ENCODE peak calls at places on chromosomes 5 and 9, in five cellular contexts. M is A549, X is H1, V is HepG2, Z is WTC11. F is an unnamed sample.

GRCh38 chr5:62077387-62077786 is 228.6 kb upstream of the KIF2A start:
- DNase-seq in M (no peak), V (no peak), X (no peak), Z (no peak), F (no peak)

GRCh38 chr9:16318516-16319060 is 551.9 kb downstream of the BNC2 start:
- DNase-seq in Z (no peak), V (no peak), M (no peak), X (no peak), F (no peak)

GRCh38 chr5:127820910-127821553 is 117.8 kb downstream of the CCDC192 start:
- DNase-seq in M (peak; percentile 43), V (peak; percentile 10), Z (no peak), X (no peak), F (peak; percentile 20)

GRCh38 chr9:34370970-34371880 is 5.5 kb downstream of the MYORG start:
- DNase-seq in M (no peak), X (no peak), Z (no peak), V (no peak), F (no peak)

GRCh38 chr9:94560237-94560636 is 5.4 kb downstream of the PCAT7 start:
- DNase-seq in V (no peak), X (no peak), M (no peak), Z (no peak), F (no peak)

GRCh38 chr9:136761545-136761981 is 2.8 kb downstream of the LCN15 start:
- DNase-seq in X (no peak), M (no peak), V (no peak), Z (no peak), F (no peak)

GRCh38 chr5:56142620-56143431 is 90.3 kb downstream of the ANKRD55 start:
- DNase-seq in V (no peak), Z (no peak), M (no peak), X (no peak), F (no peak)

GRCh38 chr5:56054651-56055050 is 59.9 kb upstream of the IL6ST start:
- DNase-seq in X (no peak), M (no peak), Z (no peak), V (no peak), F (no peak)

GRCh38 chr9:38697901-38698300 is 22.0 kb downstream of the FAM240B start:
- DNase-seq in X (no peak), Z (no peak), M (no peak), V (no peak), F (no peak)

GRCh38 chr9:114282507-114282906 is 40.4 kb upstream of the ORM1 start:
- DNase-seq in Z (no peak), X (no peak), V (no peak), M (no peak), F (no peak)

GRCh38 chr9:94761506-94761905 is 35.0 kb downstream of the AOPEP start:
- DNase-seq in Z (no peak), M (no peak), V (no peak), X (no peak), F (peak; percentile 18)

GRCh38 chr5:74648835-74649286 is 8.3 kb upstream of the ENC1 start:
- DNase-seq in V (peak; percentile 62), M (peak; percentile 77), Z (no peak), X (no peak), F (peak; percentile 69)

GRCh38 chr5:88140396-88140862 is 128.2 kb downstream of the TMEM161B start:
- DNase-seq in M (peak; percentile 15), X (peak; percentile 82), V (no peak), Z (peak; percentile 86), F (no peak)

GRCh38 chr5:170643591-170643990 is 139.8 kb downstream of the KCNIP1 start:
- DNase-seq in V (no peak), Z (no peak), X (no peak), M (no peak), F (no peak)

GRCh38 chr9:1837453-1838084 is 177.6 kb upstream of the SMARCA2 start:
- DNase-seq in V (peak; percentile 61), X (peak; percentile 61), M (peak; percentile 25), Z (peak; percentile 76), F (no peak)

GRCh38 chr9:36839131-36839885 is 194.8 kb downstream of the PAX5 start:
- DNase-seq in Z (no peak), X (no peak), M (no peak), V (no peak), F (no peak)

GRCh38 chr9:98219794-98220370 is 27.4 kb upstream of the CORO2A start:
- DNase-seq in V (no peak), Z (no peak), M (no peak), X (no peak), F (no peak)

GRCh38 chr5:53936481-53937352 is 373.7 kb downstream of the ARL15 start:
- DNase-seq in V (no peak), Z (no peak), M (no peak), X (no peak), F (no peak)

GRCh38 chr5:17187401-17187800 is 30.0 kb upstream of the BASP1 start:
- DNase-seq in M (no peak), X (no peak), V (no peak), Z (no peak), F (no peak)

GRCh38 chr5:123696948-123697347 is 185.0 kb downstream of the CSNK1G3 start:
- DNase-seq in M (no peak), X (no peak), V (no peak), Z (no peak), F (no peak)

GRCh38 chr9:77433675-77434445 is 214.3 kb downstream of the GNA14 start:
- DNase-seq in M (peak; percentile 85), V (peak; percentile 48), X (no peak), Z (peak; percentile 66), F (peak; percentile 68)

GRCh38 chr9:122403381-122404002 is 32.7 kb downstream of the PTGS1 start:
- DNase-seq in M (no peak), V (no peak), Z (no peak), X (no peak), F (no peak)

GRCh38 chr5:128099944-128100343 is 16.4 kb downstream of the SLC12A2 start:
- DNase-seq in M (no peak), Z (no peak), X (no peak), V (no peak), F (no peak)

GRCh38 chr9:98961513-98962180 is 17.9 kb downstream of the COL15A1 start:
- DNase-seq in M (no peak), V (no peak), Z (no peak), X (no peak), F (no peak)

DNA sequence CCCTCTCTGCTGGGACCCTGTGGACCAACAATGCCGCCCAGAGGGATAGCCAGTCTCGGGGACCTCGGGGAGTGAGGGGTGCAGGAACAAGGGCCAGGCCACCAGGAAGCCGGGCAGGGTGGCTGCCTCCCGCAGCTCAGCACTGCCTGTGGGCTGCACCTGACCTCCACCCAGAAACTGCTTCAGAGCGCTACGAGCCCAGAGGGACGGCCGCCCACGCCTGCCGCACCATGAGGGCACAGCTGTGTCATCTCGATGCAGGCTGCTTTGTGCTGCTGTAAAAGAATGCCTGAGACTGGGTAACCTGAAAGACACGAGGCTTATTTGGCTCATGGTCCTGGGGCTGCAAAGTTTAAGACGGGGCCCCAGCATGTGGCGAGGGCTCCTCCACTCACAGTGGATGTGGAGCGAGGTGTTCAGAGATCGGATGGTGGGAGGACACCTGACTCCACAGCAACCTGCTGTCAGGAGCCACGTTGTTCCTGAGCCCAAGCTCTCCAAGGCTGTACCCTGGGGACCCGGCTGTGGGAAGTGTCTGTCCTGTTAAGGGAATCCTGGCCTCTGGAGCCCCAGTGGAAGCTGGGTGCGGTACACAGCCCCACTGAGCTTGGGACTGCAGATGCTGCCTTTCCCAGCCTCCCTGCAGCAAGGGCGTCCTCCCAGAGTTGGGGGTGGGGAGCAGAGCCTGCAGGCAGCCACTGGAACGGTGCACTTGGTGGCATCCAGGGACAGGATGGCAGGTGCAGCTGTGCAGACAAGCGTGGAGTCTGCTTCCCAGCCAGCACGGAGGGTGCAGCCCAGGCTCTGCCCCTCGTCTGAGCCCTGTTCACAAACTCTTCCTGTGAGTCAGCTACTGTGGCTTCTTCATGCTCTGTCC is 11.8 kb upstream of the ZDHHC11 start:
- DNase-seq in V (no peak), Z (no peak), X (no peak), M (no peak), F (no peak)
- TF ChIP-seq MAX in V (no peak), Z (no peak), X (no peak), M (no peak), F (no peak)

GRCh38 chr5:177132504-177133118 is 962 bp upstream of the NSD1 start:
- DNase-seq in X (peak; percentile 91), M (no peak), V (no peak), Z (peak; percentile 59), F (no peak)
- TF ChIP-seq MAX in X (no peak), M (no peak), V (no peak), Z (no peak), F (no peak)

DNA sequence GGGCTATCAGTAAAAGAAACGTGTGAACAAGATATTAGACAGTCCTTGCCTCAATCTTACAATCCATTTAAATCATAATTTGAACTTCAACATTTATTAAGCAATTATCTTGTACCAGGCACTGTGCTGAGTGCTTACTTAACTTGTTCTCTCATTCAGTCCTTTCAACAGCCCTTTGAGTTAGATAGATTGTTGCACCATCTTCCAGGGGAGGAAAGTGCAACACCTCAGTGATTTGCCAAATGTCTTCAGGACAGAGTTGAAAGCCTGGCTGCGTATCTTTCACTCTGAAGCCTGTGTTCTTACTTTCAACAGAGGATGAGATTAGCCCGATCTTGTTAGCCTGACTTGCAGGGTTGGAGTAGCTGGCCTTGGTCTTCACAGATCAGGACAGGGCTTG is 34.2 kb upstream of the SUB1 start:
- DNase-seq in Z (no peak), M (no peak), X (no peak), V (no peak), F (no peak)
- TF ChIP-seq MAX in Z (no peak), M (no peak), X (no peak), V (no peak), F (no peak)

GRCh38 chr5:58923355-58923754 is 340.5 kb downstream of the RAB3C start:
- DNase-seq in X (no peak), Z (no peak), M (no peak), V (no peak), F (no peak)
- TF ChIP-seq MAX in X (no peak), Z (no peak), M (no peak), V (no peak), F (no peak)

GRCh38 chr5:80825780-80826460 is 134.2 kb upstream of the RASGRF2 start:
- DNase-seq in V (no peak), Z (no peak), M (no peak), X (no peak), F (peak; percentile 77)
- TF ChIP-seq MAX in V (no peak), Z (no peak), M (no peak), X (no peak), F (no peak)

GRCh38 chr9:31715250-31715649 is 669.2 kb upstream of the ACO1 start:
- DNase-seq in M (no peak), V (no peak), X (no peak), Z (no peak), F (peak; percentile 35)

DNA sequence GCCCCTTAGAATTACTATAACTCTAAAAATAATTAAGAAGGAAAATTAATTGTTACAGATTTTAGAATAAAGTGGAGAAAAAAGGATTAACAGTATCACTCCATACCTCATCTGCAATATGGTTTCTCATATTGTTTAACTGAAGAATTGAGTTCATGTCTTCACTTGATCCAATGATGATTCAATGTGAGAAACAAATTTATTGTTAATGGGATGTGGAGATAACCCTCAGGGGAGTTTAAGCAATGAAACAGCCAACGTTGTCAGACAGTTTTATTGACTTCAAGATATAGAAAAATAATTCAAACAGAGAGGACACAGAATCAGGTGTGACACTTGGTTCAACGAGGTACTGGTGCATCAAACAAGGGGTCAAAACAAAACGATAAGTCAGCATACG is 665.2 kb upstream of the ACO1 start:
- DNase-seq in V (no peak), X (no peak), Z (no peak), M (no peak), F (no peak)
- TF ChIP-seq MAX in V (no peak), X (no peak), Z (no peak), M (no peak), F (no peak)